ENCODE peak calls at places on chromosomes 2 and 18, in six cellular contexts. N, M, U, A, Y and E are unnamed samples.

GRCh38 chr18:45684341-45685115 is 39.5 kb upstream of the SLC14A1 start:
- DNase-seq in M (no peak), Y (no peak), N (no peak), A (no peak), U (no peak), E (no peak)

GRCh38 chr2:55010149-55010591 is 40.1 kb downstream of the RTN4 start:
- DNase-seq in N (no peak), Y (peak; percentile 7), M (peak; percentile 23), A (peak; percentile 82), U (no peak), E (peak; percentile 29)

GRCh38 chr2:105919191-105919811 is 174.6 kb downstream of the NCK2 start:
- DNase-seq in U (peak; percentile 13), N (peak; percentile 70), A (no peak), M (no peak), Y (no peak), E (no peak)

GRCh38 chr2:1685957-1686783 is 58.1 kb downstream of the PXDN start:
- DNase-seq in M (no peak), N (no peak), A (no peak), Y (no peak), U (no peak), E (no peak)

GRCh38 chr2:240962371-240963064 is 35.9 kb upstream of the SNED1 start:
- DNase-seq in M (no peak), A (no peak), Y (no peak), N (peak; percentile 9), U (no peak), E (no peak)

GRCh38 chr2:23283-23682 is 23.0 kb downstream of the FAM110C start:
- DNase-seq in N (no peak), A (no peak), U (no peak), Y (no peak), M (no peak), E (no peak)

GRCh38 chr2:146814971-146815370 is 1029.9 kb upstream of the ACVR2A start:
- DNase-seq in A (no peak), U (no peak), Y (no peak), M (no peak), N (no peak), E (no peak)

GRCh38 chr18:21612125-21613100 is at the start of gene SNRPD1:
- DNase-seq in Y (peak; percentile 78), A (peak; percentile 83), M (peak; percentile 69), N (peak; percentile 88), U (peak; percentile 71), E (peak; percentile 86)

GRCh38 chr2:119201815-119202214 is 21.8 kb upstream of the STEAP3 start:
- DNase-seq in M (no peak), Y (no peak), U (no peak), N (no peak), A (no peak), E (no peak)

GRCh38 chr2:119475225-119475856 is 43.7 kb downstream of the TMEM37 start:
- DNase-seq in U (no peak), Y (no peak), A (no peak), N (peak; percentile 57), M (no peak), E (no peak)

GRCh38 chr2:27715318-27716165 is 51.9 kb downstream of the SLC4A1AP start:
- DNase-seq in A (no peak), M (no peak), U (no peak), N (peak; percentile 79), Y (no peak), E (no peak)

GRCh38 chr2:157903626-157904025 is 27.5 kb upstream of the ACVR1 start:
- DNase-seq in A (no peak), Y (no peak), M (no peak), N (no peak), U (no peak), E (no peak)

GRCh38 chr2:120985997-120986651 is 250.5 kb downstream of the GLI2 start:
- DNase-seq in N (no peak), A (no peak), Y (no peak), M (no peak), U (no peak), E (no peak)

GRCh38 chr2:240293865-240294461 is 141.5 kb upstream of the GPC1 start:
- DNase-seq in A (no peak), N (peak; percentile 58), M (no peak), Y (no peak), U (no peak), E (no peak)

GRCh38 chr18:11672198-11672597 is 16.9 kb upstream of the GNAL start:
- DNase-seq in A (no peak), Y (no peak), N (no peak), U (no peak), M (no peak), E (no peak)

GRCh38 chr18:56853961-56854360 is 202.8 kb downstream of the WDR7 start:
- DNase-seq in A (no peak), Y (no peak), U (no peak), N (no peak), M (no peak), E (no peak)

GRCh38 chr2:195212586-195212985 is 444.4 kb upstream of the SLC39A10 start:
- DNase-seq in M (no peak), A (no peak), Y (no peak), U (no peak), N (no peak), E (no peak)

GRCh38 chr2:69724540-69725159 is 17.3 kb upstream of the ANXA4 start:
- DNase-seq in M (peak; percentile 56), N (peak; percentile 79), Y (peak; percentile 61), A (peak; percentile 74), U (no peak), E (peak; percentile 76)

GRCh38 chr2:5530022-5530696 is 162.0 kb upstream of the SOX11 start:
- DNase-seq in U (no peak), A (no peak), Y (no peak), N (no peak), M (no peak), E (no peak)

GRCh38 chr18:39487932-39488331 is 1922.3 kb upstream of the CELF4 start:
- DNase-seq in Y (no peak), M (no peak), A (no peak), U (no peak), N (no peak), E (no peak)

GRCh38 chr2:86263956-86264355 is 64.7 kb downstream of the MRPL35 start:
- DNase-seq in Y (no peak), U (no peak), M (no peak), A (no peak), N (no peak), E (no peak)

GRCh38 chr2:71469403-71470398 is 16.3 kb downstream of the DYSF start:
- DNase-seq in N (no peak), M (no peak), A (no peak), U (no peak), Y (no peak), E (no peak)

GRCh38 chr2:9548506-9548905 is 7.1 kb downstream of the ADAM17 start:
- DNase-seq in U (no peak), N (no peak), M (no peak), A (no peak), Y (no peak), E (no peak)

GRCh38 chr2:9545502-9545901 is 10.1 kb downstream of the ADAM17 start:
- DNase-seq in M (no peak), N (no peak), Y (no peak), A (no peak), U (no peak), E (no peak)

GRCh38 chr2:9549420-9549819 is 6.2 kb downstream of the ADAM17 start:
- DNase-seq in N (no peak), Y (no peak), U (no peak), A (no peak), M (no peak), E (no peak)

GRCh38 chr2:9543557-9543956 is 12.1 kb downstream of the ADAM17 start:
- DNase-seq in A (no peak), Y (no peak), M (no peak), U (no peak), N (no peak), E (no peak)

DNA sequence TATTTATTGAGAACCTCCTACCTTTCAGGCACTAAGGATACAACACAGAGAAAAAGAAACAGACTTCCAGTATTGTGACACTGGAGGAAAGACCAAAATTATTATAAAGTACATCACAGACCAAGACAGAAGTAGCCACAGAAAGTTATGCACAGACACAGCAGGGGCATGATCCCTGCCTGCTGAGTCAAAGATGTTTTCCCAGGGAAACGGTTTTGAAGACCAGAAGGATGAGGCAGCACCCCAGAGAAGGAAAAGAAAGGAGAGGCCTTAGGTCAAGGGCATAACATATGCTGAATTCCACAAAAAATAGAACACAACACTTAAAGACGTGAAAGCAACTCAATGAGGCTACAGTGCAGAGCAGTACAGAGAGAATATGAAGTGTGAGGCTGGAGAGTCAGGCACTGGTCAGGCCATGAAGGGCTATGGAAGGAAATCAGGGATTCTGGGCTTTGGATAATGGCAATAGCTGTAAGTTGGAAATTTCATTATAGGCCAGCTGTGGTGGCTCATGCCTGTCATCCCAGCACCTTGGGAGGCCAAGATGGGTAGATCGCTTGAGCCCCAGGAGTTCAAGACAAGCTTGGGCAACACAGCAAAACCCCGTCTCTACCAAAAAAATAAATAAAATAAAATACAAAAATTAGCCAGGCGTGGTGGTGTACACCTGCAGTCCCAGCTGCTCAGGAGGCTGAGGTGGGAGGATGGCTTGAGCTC is 8.2 kb downstream of the ADAM17 start:
- DNase-seq in A (no peak), M (no peak), Y (no peak), U (no peak), N (no peak), E (no peak)
- H3K27ac ChIP-seq in A (no peak overlapping the region), M (no peak overlapping the region), Y (no peak overlapping the region), U (no peak overlapping the region), N (no peak overlapping the region), E (no peak overlapping the region)

DNA sequence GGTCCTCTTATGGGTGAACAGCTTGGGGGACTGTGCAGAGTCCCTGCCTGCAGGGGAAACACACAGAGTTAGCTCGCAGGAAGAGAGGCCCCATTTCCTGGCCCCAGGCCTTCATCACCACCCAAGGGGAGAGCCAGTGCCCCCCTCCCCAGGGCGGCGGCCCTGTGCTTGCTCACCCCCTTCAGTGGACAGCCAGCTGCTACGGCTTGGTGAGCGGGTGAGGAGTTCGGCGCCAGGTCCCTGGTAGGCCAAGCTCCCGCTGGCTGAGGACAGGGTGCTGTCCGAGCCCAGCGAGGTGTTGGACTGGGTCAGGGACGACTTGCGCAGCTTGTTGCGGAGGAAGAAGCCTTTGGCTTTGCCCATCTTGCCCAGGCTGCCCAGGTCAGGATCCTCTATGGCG is 17.2 kb upstream of the SFXN5 start:
- DNase-seq in M (no peak), U (no peak), Y (no peak), N (no peak), A (no peak), E (no peak)
- H3K27ac ChIP-seq in M (no peak overlapping the region), U (peak overlapping the region; percentile 93), Y (no peak overlapping the region), N (peak overlapping the region; percentile 56), A (no peak overlapping the region), E (no peak overlapping the region)

GRCh38 chr2:237434916-237435315 is 21.0 kb upstream of the COL6A3 start:
- DNase-seq in N (no peak), M (peak; percentile 18), Y (peak; percentile 26), A (peak; percentile 80), U (no peak), E (peak; percentile 63)
- H3K27ac ChIP-seq in N (peak overlapping the region; percentile 54), M (no peak overlapping the region), Y (peak overlapping the region; percentile 0), A (peak overlapping the region; percentile 52), U (no peak overlapping the region), E (peak overlapping the region; percentile 48)

DNA sequence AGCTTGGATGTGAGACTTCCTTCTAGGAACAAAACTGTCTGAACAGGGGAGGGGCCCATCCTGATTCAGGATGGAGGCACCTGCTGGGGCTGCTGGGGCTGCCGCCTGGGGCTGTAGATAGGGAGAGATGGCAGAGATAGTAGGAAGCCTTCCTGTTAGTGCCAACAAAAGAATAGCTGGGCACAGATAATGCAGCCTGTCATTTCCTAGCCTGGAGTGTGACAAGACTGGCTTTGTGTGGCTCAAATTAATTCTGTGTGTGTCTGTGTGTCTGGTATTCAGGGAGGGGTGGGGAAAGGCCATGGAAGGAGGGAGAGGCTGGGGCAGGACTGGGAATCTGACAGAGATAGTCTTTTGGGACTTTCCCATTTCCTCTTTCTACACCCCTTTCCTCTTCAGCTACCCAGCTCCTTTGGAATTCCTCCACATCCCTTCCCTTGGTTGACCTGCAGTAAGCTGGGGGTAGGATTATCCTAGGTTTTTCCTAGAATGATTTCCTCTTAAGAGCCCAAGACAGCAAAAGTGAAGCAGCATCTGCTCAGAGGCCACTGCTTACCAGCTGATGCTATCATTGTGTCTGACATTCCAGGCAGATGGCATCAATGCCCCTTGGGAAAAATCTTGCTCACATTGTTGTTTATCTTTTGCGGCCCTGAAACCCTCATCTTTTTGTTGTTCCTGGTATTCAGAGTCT is 144.9 kb upstream of the LHCGR start:
- DNase-seq in A (no peak), U (no peak), Y (no peak), N (no peak), M (peak; percentile 13), E (no peak)
- H3K27ac ChIP-seq in A (no peak overlapping the region), U (no peak overlapping the region), Y (no peak overlapping the region), N (no peak overlapping the region), M (no peak overlapping the region), E (no peak overlapping the region)